ENCODE peak calls at places on chromosomes 2 and 18, in nine cellular contexts. One of them, this sample, is unnamed. For H3K4me1, the result is how much of the 10 kb centered on the place peaks cover.

GRCh38 chr2:72081450-72081849 is 66.2 kb downstream of the CYP26B1 start:
- DNase-seq in esophagus squamous epithelium: no peak
- DNase-seq in tibial artery: no peak
- DNase-seq in lower lobe of right lung: no peak
- DNase-seq in BE2C: no peak
- DNase-seq in uterus: no peak
- DNase-seq in gastrocnemius medialis: no peak
- DNase-seq in heart left ventricle: no peak
- DNase-seq in NT2/D1: no peak
- DNase-seq in this sample: no peak

GRCh38 chr2:234218261-234219180 is 168.0 kb downstream of the SPP2 start:
- DNase-seq in heart left ventricle: no peak
- DNase-seq in gastrocnemius medialis: no peak
- DNase-seq in lower lobe of right lung: no peak
- DNase-seq in NT2/D1: no peak
- DNase-seq in tibial artery: no peak
- DNase-seq in BE2C: no peak
- DNase-seq in uterus: no peak
- DNase-seq in esophagus squamous epithelium: no peak
- DNase-seq in this sample: no peak

GRCh38 chr2:105143467-105144127 is 97.9 kb upstream of the GPR45 start:
- DNase-seq in heart left ventricle: no peak
- DNase-seq in tibial artery: no peak
- DNase-seq in NT2/D1: no peak
- DNase-seq in gastrocnemius medialis: no peak
- DNase-seq in uterus: peak
- DNase-seq in BE2C: no peak
- DNase-seq in lower lobe of right lung: no peak
- DNase-seq in esophagus squamous epithelium: no peak
- DNase-seq in this sample: no peak

GRCh38 chr18:23281626-23282436 is 146.5 kb downstream of the CABLES1 start:
- DNase-seq in BE2C: no peak
- DNase-seq in lower lobe of right lung: no peak
- DNase-seq in uterus: no peak
- DNase-seq in tibial artery: no peak
- DNase-seq in gastrocnemius medialis: no peak
- DNase-seq in heart left ventricle: no peak
- DNase-seq in esophagus squamous epithelium: no peak
- DNase-seq in NT2/D1: no peak
- DNase-seq in this sample: no peak

GRCh38 chr2:164110518-164110917 is 374.7 kb upstream of the FIGN start:
- DNase-seq in BE2C: no peak
- DNase-seq in gastrocnemius medialis: no peak
- DNase-seq in lower lobe of right lung: no peak
- DNase-seq in heart left ventricle: no peak
- DNase-seq in uterus: no peak
- DNase-seq in NT2/D1: no peak
- DNase-seq in tibial artery: no peak
- DNase-seq in esophagus squamous epithelium: no peak
- DNase-seq in this sample: no peak

GRCh38 chr2:21183306-21183705 is 59.5 kb downstream of the TDRD15 start:
- DNase-seq in BE2C: no peak
- DNase-seq in tibial artery: no peak
- DNase-seq in NT2/D1: no peak
- DNase-seq in lower lobe of right lung: no peak
- DNase-seq in heart left ventricle: no peak
- DNase-seq in esophagus squamous epithelium: no peak
- DNase-seq in uterus: no peak
- DNase-seq in gastrocnemius medialis: no peak
- DNase-seq in this sample: no peak

GRCh38 chr2:96734899-96735585 is 4.8 kb downstream of the LMAN2L start:
- DNase-seq in lower lobe of right lung: no peak
- DNase-seq in uterus: no peak
- DNase-seq in heart left ventricle: no peak
- DNase-seq in NT2/D1: no peak
- DNase-seq in esophagus squamous epithelium: no peak
- DNase-seq in gastrocnemius medialis: no peak
- DNase-seq in tibial artery: no peak
- DNase-seq in BE2C: peak
- DNase-seq in this sample: no peak

GRCh38 chr2:188414869-188415753 is 123.4 kb downstream of the GULP1 start:
- DNase-seq in tibial artery: no peak
- DNase-seq in uterus: no peak
- DNase-seq in heart left ventricle: no peak
- DNase-seq in esophagus squamous epithelium: no peak
- DNase-seq in gastrocnemius medialis: no peak
- DNase-seq in BE2C: no peak
- DNase-seq in lower lobe of right lung: no peak
- DNase-seq in NT2/D1: no peak
- DNase-seq in this sample: no peak

GRCh38 chr2:145431181-145431951 is 911.4 kb upstream of the ZEB2 start:
- DNase-seq in lower lobe of right lung: no peak
- DNase-seq in esophagus squamous epithelium: no peak
- DNase-seq in BE2C: no peak
- DNase-seq in tibial artery: no peak
- DNase-seq in NT2/D1: peak
- DNase-seq in gastrocnemius medialis: no peak
- DNase-seq in uterus: no peak
- DNase-seq in heart left ventricle: no peak
- DNase-seq in this sample: no peak

GRCh38 chr2:176093145-176093888 is 796 bp downstream of the HOXD13 start:
- DNase-seq in uterus: no peak
- DNase-seq in lower lobe of right lung: no peak
- DNase-seq in esophagus squamous epithelium: no peak
- DNase-seq in NT2/D1: no peak
- DNase-seq in heart left ventricle: no peak
- DNase-seq in gastrocnemius medialis: no peak
- DNase-seq in tibial artery: peak
- DNase-seq in BE2C: no peak
- DNase-seq in this sample: no peak

GRCh38 chr2:196233808-196234501 is 62.6 kb upstream of the STK17B start:
- DNase-seq in NT2/D1: no peak
- DNase-seq in tibial artery: no peak
- DNase-seq in BE2C: no peak
- DNase-seq in lower lobe of right lung: no peak
- DNase-seq in esophagus squamous epithelium: no peak
- DNase-seq in heart left ventricle: no peak
- DNase-seq in uterus: no peak
- DNase-seq in gastrocnemius medialis: no peak
- DNase-seq in this sample: no peak

GRCh38 chr2:112181571-112182290 is 43.5 kb downstream of the FBLN7 start:
- DNase-seq in NT2/D1: no peak
- DNase-seq in gastrocnemius medialis: no peak
- DNase-seq in uterus: no peak
- DNase-seq in lower lobe of right lung: no peak
- DNase-seq in heart left ventricle: no peak
- DNase-seq in BE2C: no peak
- DNase-seq in tibial artery: no peak
- DNase-seq in esophagus squamous epithelium: no peak
- DNase-seq in this sample: no peak

GRCh38 chr2:164717000-164717597 is 95.8 kb upstream of the GRB14 start:
- DNase-seq in esophagus squamous epithelium: no peak
- DNase-seq in gastrocnemius medialis: no peak
- DNase-seq in NT2/D1: no peak
- DNase-seq in BE2C: no peak
- DNase-seq in heart left ventricle: no peak
- DNase-seq in lower lobe of right lung: no peak
- DNase-seq in uterus: no peak
- DNase-seq in tibial artery: no peak
- DNase-seq in this sample: no peak

GRCh38 chr2:105138643-105139042 is 100.8 kb downstream of the MRPS9 start:
- DNase-seq in tibial artery: no peak
- DNase-seq in uterus: no peak
- DNase-seq in lower lobe of right lung: no peak
- DNase-seq in gastrocnemius medialis: no peak
- DNase-seq in heart left ventricle: no peak
- DNase-seq in esophagus squamous epithelium: no peak
- DNase-seq in BE2C: no peak
- DNase-seq in NT2/D1: no peak
- DNase-seq in this sample: no peak

GRCh38 chr2:34288016-34288415 is 688.9 kb upstream of the FAM98A start:
- DNase-seq in esophagus squamous epithelium: no peak
- DNase-seq in heart left ventricle: no peak
- DNase-seq in BE2C: no peak
- DNase-seq in NT2/D1: no peak
- DNase-seq in tibial artery: no peak
- DNase-seq in uterus: no peak
- DNase-seq in gastrocnemius medialis: no peak
- DNase-seq in lower lobe of right lung: no peak
- DNase-seq in this sample: no peak

GRCh38 chr2:162091325-162092007 is 17.5 kb upstream of the DPP4 start:
- DNase-seq in heart left ventricle: no peak
- DNase-seq in BE2C: no peak
- DNase-seq in uterus: no peak
- DNase-seq in lower lobe of right lung: no peak
- DNase-seq in NT2/D1: no peak
- DNase-seq in tibial artery: no peak
- DNase-seq in esophagus squamous epithelium: no peak
- DNase-seq in gastrocnemius medialis: no peak
- DNase-seq in this sample: no peak

GRCh38 chr18:44733069-44733753 is 52.5 kb downstream of the SETBP1 start:
- DNase-seq in BE2C: no peak
- DNase-seq in uterus: no peak
- DNase-seq in heart left ventricle: no peak
- DNase-seq in lower lobe of right lung: no peak
- DNase-seq in tibial artery: no peak
- DNase-seq in gastrocnemius medialis: no peak
- DNase-seq in NT2/D1: no peak
- DNase-seq in esophagus squamous epithelium: no peak
- DNase-seq in this sample: peak

GRCh38 chr2:121648611-121649401 is 456 bp downstream of the CLASP1 start:
- DNase-seq in heart left ventricle: peak
- DNase-seq in esophagus squamous epithelium: peak
- DNase-seq in uterus: no peak
- DNase-seq in NT2/D1: peak
- DNase-seq in tibial artery: peak
- DNase-seq in gastrocnemius medialis: peak
- DNase-seq in lower lobe of right lung: peak
- DNase-seq in BE2C: peak
- DNase-seq in this sample: peak

GRCh38 chr2:202165945-202166344 is 72.5 kb downstream of the SUMO1 start:
- DNase-seq in NT2/D1: no peak
- DNase-seq in lower lobe of right lung: no peak
- DNase-seq in tibial artery: no peak
- DNase-seq in heart left ventricle: no peak
- DNase-seq in gastrocnemius medialis: no peak
- DNase-seq in uterus: no peak
- DNase-seq in BE2C: no peak
- DNase-seq in esophagus squamous epithelium: no peak
- DNase-seq in this sample: no peak

GRCh38 chr2:238418999-238419546 is 7.7 kb upstream of the ASB1 start:
- DNase-seq in uterus: no peak
- DNase-seq in NT2/D1: no peak
- DNase-seq in tibial artery: no peak
- DNase-seq in lower lobe of right lung: no peak
- DNase-seq in esophagus squamous epithelium: no peak
- DNase-seq in heart left ventricle: no peak
- DNase-seq in BE2C: no peak
- DNase-seq in gastrocnemius medialis: no peak
- DNase-seq in this sample: no peak
- H3K4me3 ChIP-seq in uterus: no peak
- H3K4me3 ChIP-seq in NT2/D1: no peak
- H3K4me3 ChIP-seq in tibial artery: no peak
- H3K4me3 ChIP-seq in lower lobe of right lung: no peak
- H3K4me3 ChIP-seq in esophagus squamous epithelium: no peak
- H3K4me3 ChIP-seq in heart left ventricle: no peak
- H3K4me3 ChIP-seq in BE2C: no peak
- H3K4me3 ChIP-seq in gastrocnemius medialis: no peak
- H3K4me3 ChIP-seq in this sample: no peak

DNA sequence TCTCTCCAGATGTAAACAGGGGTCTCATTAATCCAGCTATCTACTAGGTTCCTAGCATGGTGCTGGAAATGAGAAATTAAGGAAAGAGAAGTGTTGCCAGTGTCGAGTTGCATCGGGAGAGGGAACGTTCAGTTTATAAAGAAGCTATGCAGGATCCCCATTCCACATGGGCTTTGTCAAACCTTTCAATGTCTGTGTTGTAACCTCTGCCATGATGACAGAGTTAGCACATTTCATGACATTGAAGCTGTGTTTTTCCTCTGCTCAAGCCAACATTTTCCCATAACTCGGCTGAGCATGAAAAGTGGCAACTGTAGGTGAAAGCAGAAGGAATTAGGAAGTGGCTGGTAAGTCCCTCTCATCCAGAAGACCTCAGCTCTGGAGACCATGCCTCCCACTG is 133.4 kb downstream of the WDSUB1 start:
- DNase-seq in uterus: no peak
- DNase-seq in tibial artery: no peak
- DNase-seq in gastrocnemius medialis: no peak
- DNase-seq in esophagus squamous epithelium: no peak
- DNase-seq in heart left ventricle: no peak
- DNase-seq in lower lobe of right lung: no peak
- DNase-seq in NT2/D1: no peak
- DNase-seq in BE2C: no peak
- DNase-seq in this sample: no peak
- H3K4me1 ChIP-seq in uterus: under half
- H3K4me1 ChIP-seq in tibial artery: under half
- H3K4me1 ChIP-seq in gastrocnemius medialis: under half
- H3K4me1 ChIP-seq in esophagus squamous epithelium: half or more
- H3K4me1 ChIP-seq in heart left ventricle: under half
- H3K4me1 ChIP-seq in lower lobe of right lung: half or more
- H3K4me1 ChIP-seq in NT2/D1: under half
- H3K4me1 ChIP-seq in BE2C: under half
- H3K4me1 ChIP-seq in this sample: under half

DNA sequence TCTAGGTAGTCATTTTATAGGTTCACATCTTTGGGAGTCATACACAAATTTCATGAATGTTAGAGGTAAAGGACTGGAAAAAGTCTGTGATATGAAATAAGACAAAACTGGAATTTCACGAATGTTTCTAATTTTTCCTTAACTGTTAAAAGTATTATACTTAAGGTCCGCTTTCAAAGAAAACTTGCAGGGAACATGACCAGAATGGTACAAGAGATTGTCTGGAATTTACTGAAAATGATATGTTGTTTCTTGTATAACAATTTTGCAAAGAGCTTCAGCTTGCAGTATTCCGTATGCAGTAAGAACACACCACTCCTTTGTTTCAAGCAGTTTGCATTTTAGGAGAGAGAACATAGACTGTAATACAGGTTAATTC is 1.6 kb downstream of the DDX1 start:
- DNase-seq in uterus: no peak
- DNase-seq in esophagus squamous epithelium: no peak
- DNase-seq in heart left ventricle: no peak
- DNase-seq in tibial artery: no peak
- DNase-seq in NT2/D1: no peak
- DNase-seq in BE2C: no peak
- DNase-seq in gastrocnemius medialis: no peak
- DNase-seq in lower lobe of right lung: no peak
- DNase-seq in this sample: no peak
- H3K4me3 ChIP-seq in uterus: peak
- H3K4me3 ChIP-seq in esophagus squamous epithelium: no peak
- H3K4me3 ChIP-seq in heart left ventricle: no peak
- H3K4me3 ChIP-seq in tibial artery: peak
- H3K4me3 ChIP-seq in NT2/D1: peak
- H3K4me3 ChIP-seq in BE2C: peak
- H3K4me3 ChIP-seq in gastrocnemius medialis: peak
- H3K4me3 ChIP-seq in lower lobe of right lung: no peak
- H3K4me3 ChIP-seq in this sample: peak

DNA sequence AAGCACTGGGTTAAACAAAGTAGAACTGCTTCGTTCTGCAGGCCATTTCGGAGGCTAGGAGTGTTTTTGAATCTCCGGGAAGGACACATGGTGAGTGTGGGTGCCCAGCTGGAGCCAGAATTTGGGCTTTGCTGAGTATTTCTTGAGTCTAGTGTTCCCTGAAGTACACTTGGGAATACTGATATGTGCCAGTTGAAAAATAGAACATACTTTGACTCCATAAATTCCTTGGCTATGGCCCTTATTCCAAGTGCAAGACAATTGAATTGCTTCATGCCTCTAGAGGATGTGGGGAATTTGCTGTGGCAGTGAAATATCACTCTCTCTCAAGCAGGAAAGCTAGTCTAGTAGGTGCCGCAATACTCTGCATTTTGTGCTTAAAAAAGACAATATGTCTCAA is 330.0 kb downstream of the PTPRM start:
- DNase-seq in BE2C: no peak
- DNase-seq in NT2/D1: no peak
- DNase-seq in lower lobe of right lung: no peak
- DNase-seq in gastrocnemius medialis: no peak
- DNase-seq in uterus: no peak
- DNase-seq in esophagus squamous epithelium: no peak
- DNase-seq in tibial artery: peak
- DNase-seq in heart left ventricle: no peak
- DNase-seq in this sample: no peak
- H3K4me1 ChIP-seq in BE2C: under half
- H3K4me1 ChIP-seq in NT2/D1: under half
- H3K4me1 ChIP-seq in lower lobe of right lung: under half
- H3K4me1 ChIP-seq in gastrocnemius medialis: half or more
- H3K4me1 ChIP-seq in uterus: under half
- H3K4me1 ChIP-seq in esophagus squamous epithelium: under half
- H3K4me1 ChIP-seq in tibial artery: under half
- H3K4me1 ChIP-seq in heart left ventricle: under half
- H3K4me1 ChIP-seq in this sample: under half

This sample was measured in thoracic aorta.